ENCODE peak calls at places on chromosome 22, in five cellular contexts. D is Karpas-422; X is transverse colon; T is CD8-positive, alpha-beta T cell; Z is heart right ventricle. S is an unnamed sample.

GRCh38 chr22:35777335-35777975 is 59.8 kb downstream of the APOL5 start:
- DNase-seq in D (no peak), X (no peak), T (no peak), Z (no peak), S (no peak)

GRCh38 chr22:38755911-38756532 is at the start of gene SUN2:
- DNase-seq in D (peak; percentile 93), X (peak; percentile 96), T (peak; percentile 91), Z (peak; percentile 92), S (peak; percentile 82)

GRCh38 chr22:38490915-38491314 is 15.2 kb downstream of the DDX17 start:
- DNase-seq in D (no peak), X (peak; percentile 73), T (no peak), Z (peak; percentile 90), S (peak; percentile 17)

GRCh38 chr22:43481528-43482309 is 69.9 kb downstream of the MPPED1 start:
- DNase-seq in D (peak; percentile 88), X (no peak), T (no peak), Z (no peak), S (no peak)

GRCh38 chr22:41745968-41746367 is 46.7 kb downstream of the MEI1 start:
- DNase-seq in D (no peak), X (no peak), T (no peak), Z (no peak), S (no peak)

GRCh38 chr22:37636186-37636948 is 3.1 kb upstream of the SH3BP1 start:
- DNase-seq in D (no peak), X (peak; percentile 51), T (no peak), Z (no peak), S (peak; percentile 78)

GRCh38 chr22:38298312-38299000 is 18.8 kb downstream of the CSNK1E start:
- DNase-seq in D (peak; percentile 80), X (no peak), T (no peak), Z (no peak), S (no peak)

GRCh38 chr22:31210830-31211503 is 1.1 kb upstream of the LIMK2 start:
- DNase-seq in D (peak; percentile 41), X (peak; percentile 61), T (no peak), Z (peak; percentile 64), S (peak; percentile 73)

GRCh38 chr22:46511391-46512370 is 25.7 kb downstream of the CELSR1 start:
- DNase-seq in D (no peak), X (no peak), T (no peak), Z (no peak), S (no peak)

GRCh38 chr22:25942989-25943411 is 201.0 kb downstream of the MYO18B start:
- DNase-seq in D (no peak), X (no peak), T (no peak), Z (peak; percentile 63), S (peak; percentile 89)

GRCh38 chr22:37032134-37032534 is 12.6 kb downstream of the MPST start:
- DNase-seq in D (no peak), X (no peak), T (no peak), Z (no peak), S (no peak)

GRCh38 chr22:36921309-36922096 is 8.1 kb downstream of the CSF2RB start:
- DNase-seq in D (no peak), X (peak; percentile 48), T (no peak), Z (peak; percentile 29), S (no peak)

GRCh38 chr22:46512683-46513082 is 24.7 kb downstream of the CELSR1 start:
- DNase-seq in D (no peak), X (no peak), T (no peak), Z (no peak), S (no peak)

DNA sequence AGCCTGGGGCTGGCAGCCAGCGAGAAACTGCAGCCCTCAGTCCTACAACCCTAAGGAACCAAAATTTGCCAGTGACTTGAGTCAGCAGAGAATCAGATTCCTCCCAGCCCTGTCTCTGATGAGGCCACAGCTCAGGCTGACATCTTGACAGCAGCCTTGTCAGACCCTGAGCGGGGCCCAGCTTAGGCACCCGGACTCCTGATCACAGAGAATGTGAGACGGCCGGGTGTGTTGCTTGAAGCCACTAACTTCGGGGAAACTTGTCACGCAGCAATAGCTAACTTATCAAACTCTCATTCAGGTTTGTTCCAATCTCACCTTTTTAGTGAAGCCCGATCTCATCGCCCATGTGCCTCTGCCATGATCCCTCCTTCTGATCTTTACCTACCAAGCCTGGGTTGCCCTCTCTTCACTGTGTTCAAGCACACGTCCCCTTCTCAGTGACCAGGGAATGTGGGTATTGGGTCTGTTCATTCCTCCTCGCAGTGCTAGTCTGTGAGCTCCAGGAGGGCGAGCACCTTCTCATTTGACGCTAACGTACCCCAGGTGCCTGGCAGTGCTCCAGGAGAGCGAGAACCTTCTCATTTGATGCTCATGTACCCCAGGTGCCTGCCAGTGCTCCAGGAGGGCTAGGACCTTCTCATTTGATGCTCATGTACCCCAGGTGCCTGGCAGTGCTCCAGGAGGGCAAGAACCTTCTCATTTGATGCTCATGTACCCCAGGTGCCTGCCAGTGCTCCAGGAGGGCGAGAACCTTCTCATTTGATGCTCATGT is 280.7 kb downstream of the BRD1 start:
- DNase-seq in D (no peak), X (no peak), T (no peak), Z (no peak), S (no peak)
- H3K9me3 ChIP-seq in D (peaks cover 9% of the 10 kb centered on the region), X (no peaks in the 10 kb centered on the region), T (no peaks in the 10 kb centered on the region), Z (no peaks in the 10 kb centered on the region), S (no peaks in the 10 kb centered on the region)

GRCh38 chr22:23520875-23521441 is 59.1 kb downstream of the IGLL1 start:
- DNase-seq in D (no peak), X (no peak), T (no peak), Z (peak; percentile 39), S (peak; percentile 67)
- H3K4me3 ChIP-seq in D (no peak overlapping the region), X (peak overlapping the region; percentile 61), T (peak overlapping the region; percentile 48), Z (peak overlapping the region; percentile 44), S (peak overlapping the region; percentile 64)

GRCh38 chr22:47686594-47687363 is 924.3 kb downstream of the TBC1D22A start:
- DNase-seq in D (no peak), X (no peak), T (no peak), Z (no peak), S (no peak)

GRCh38 chr22:47687364-47687655 is 924.9 kb downstream of the TBC1D22A start:
- DNase-seq in D (no peak), X (no peak), T (no peak), Z (no peak), S (no peak)

GRCh38 chr22:47690586-47690985 is 928.1 kb downstream of the TBC1D22A start:
- DNase-seq in D (no peak), X (no peak), T (no peak), Z (no peak), S (no peak)

GRCh38 chr22:47690166-47690565 is 927.7 kb downstream of the TBC1D22A start:
- DNase-seq in D (no peak), X (no peak), T (no peak), Z (no peak), S (no peak)

GRCh38 chr22:47687776-47688175 is 925.3 kb downstream of the TBC1D22A start:
- DNase-seq in D (no peak), X (no peak), T (no peak), Z (no peak), S (no peak)
- H3K9me3 ChIP-seq in D (no peaks in the 10 kb centered on the region), X (peaks cover 18% of the 10 kb centered on the region), T (no peaks in the 10 kb centered on the region), Z (peaks cover 7% of the 10 kb centered on the region), S (no peaks in the 10 kb centered on the region)

GRCh38 chr22:19875061-19875530 is 20.4 kb upstream of the GNB1L start:
- DNase-seq in D (no peak), X (no peak), T (no peak), Z (no peak), S (no peak)

GRCh38 chr22:19873960-19874306 is 19.3 kb upstream of the GNB1L start:
- DNase-seq in D (no peak), X (no peak), T (no peak), Z (no peak), S (no peak)

GRCh38 chr22:19875531-19876313 is 21.0 kb upstream of the GNB1L start:
- DNase-seq in D (no peak), X (no peak), T (no peak), Z (no peak), S (peak; percentile 3)

GRCh38 chr22:19873138-19873959 is 18.7 kb upstream of the GNB1L start:
- DNase-seq in D (no peak), X (peak; percentile 78), T (no peak), Z (no peak), S (peak; percentile 5)

DNA sequence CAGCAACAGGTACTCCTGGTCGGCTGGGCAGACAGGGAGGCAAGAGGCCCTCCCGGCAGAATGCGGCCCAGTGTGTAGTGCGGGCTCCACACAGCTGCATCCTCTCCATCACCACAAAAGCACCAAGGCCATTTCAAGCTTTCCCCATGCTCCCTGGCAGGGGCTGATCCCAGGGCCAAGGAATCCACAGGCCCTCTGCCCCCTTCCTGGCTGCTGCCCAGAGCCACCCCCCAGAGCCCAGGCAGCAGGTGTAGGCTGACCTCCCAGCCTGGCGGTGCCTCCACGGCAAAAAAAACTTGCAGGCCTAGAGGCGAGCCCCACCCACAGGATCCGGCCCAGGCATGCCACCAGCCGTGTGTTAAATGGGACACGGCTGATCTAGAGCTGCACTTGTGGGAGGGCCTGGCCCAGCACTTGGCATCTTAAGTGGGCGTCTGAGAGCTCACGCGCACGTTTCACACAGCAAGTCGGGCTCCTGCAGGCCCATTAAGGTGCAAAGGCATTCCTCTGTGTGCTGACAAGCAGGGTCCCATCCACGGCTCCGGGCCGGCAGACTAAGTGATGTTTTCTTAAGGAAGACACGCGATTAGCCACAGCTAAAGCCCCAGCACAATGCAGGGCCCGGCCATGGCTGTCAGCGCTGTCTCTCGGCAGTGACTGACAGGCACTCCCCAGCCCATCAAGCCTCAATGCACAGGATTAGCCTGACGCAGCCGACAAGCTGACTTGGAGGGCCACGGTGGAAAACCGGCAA is 19.8 kb upstream of the GNB1L start:
- DNase-seq in D (no peak), X (no peak), T (peak; percentile 16), Z (no peak), S (peak; percentile 89)
- H3K4me3 ChIP-seq in D (no peak overlapping the region), X (no peak overlapping the region), T (peak overlapping the region; percentile 8), Z (no peak overlapping the region), S (no peak overlapping the region)

S was measured in SJCRH30.